ENCODE peak calls at places on chromosome 16, in seven cellular contexts. N, I, B, L, S, F and E are unnamed samples.

GRCh38 chr16:84599528-84600202 is 18.2 kb downstream of the COTL1 start:
- DNase-seq in N (peak; percentile 46), I (peak; percentile 37), B (no peak), L (peak; percentile 71), S (peak; percentile 75), F (no peak), E (no peak)

GRCh38 chr16:88570691-88571092 is 489 bp downstream of the ZC3H18 start:
- DNase-seq in N (no peak), I (no peak), B (no peak), L (peak; percentile 46), S (peak; percentile 25), F (peak; percentile 17), E (no peak)

GRCh38 chr16:84277244-84277823 is 17.3 kb upstream of the WFDC1 start:
- DNase-seq in N (peak; percentile 59), I (peak; percentile 35), B (peak; percentile 68), L (peak; percentile 68), S (peak; percentile 64), F (peak; percentile 25), E (no peak)

GRCh38 chr16:48326937-48327336 is 58.3 kb downstream of the SIAH1 start:
- DNase-seq in N (no peak), I (no peak), B (no peak), L (no peak), S (no peak), F (no peak), E (no peak)

GRCh38 chr16:57392694-57393093 is 11.9 kb upstream of the CCL17 start:
- DNase-seq in N (no peak), I (no peak), B (peak; percentile 26), L (no peak), S (no peak), F (no peak), E (peak; percentile 81)

GRCh38 chr16:1311212-1311737 is 1.8 kb downstream of the UBE2I start:
- DNase-seq in N (no peak), I (no peak), B (no peak), L (no peak), S (no peak), F (no peak), E (no peak)

GRCh38 chr16:1464196-1464893 is 10.5 kb downstream of the CLCN7 start:
- DNase-seq in N (no peak), I (no peak), B (no peak), L (no peak), S (no peak), F (no peak), E (no peak)

GRCh38 chr16:66045626-66046025 is 320.9 kb upstream of the CDH5 start:
- DNase-seq in N (no peak), I (no peak), B (no peak), L (no peak), S (no peak), F (no peak), E (no peak)

GRCh38 chr16:49643429-49644142 is 212.3 kb downstream of the ZNF423 start:
- DNase-seq in N (no peak), I (no peak), B (no peak), L (no peak), S (no peak), F (no peak), E (no peak)

GRCh38 chr16:64122177-64122576 is 999.7 kb downstream of the CDH11 start:
- DNase-seq in N (no peak), I (no peak), B (peak; percentile 64), L (no peak), S (no peak), F (no peak), E (no peak)

GRCh38 chr16:11306997-11307638 is 26.0 kb upstream of the PRM1 start:
- DNase-seq in N (no peak), I (no peak), B (no peak), L (no peak), S (peak; percentile 76), F (no peak), E (no peak)

GRCh38 chr16:4613636-4614570 is 785 bp downstream of the UBALD1 start:
- DNase-seq in N (peak; percentile 36), I (peak; percentile 39), B (peak; percentile 20), L (peak; percentile 50), S (no peak), F (no peak), E (no peak)

GRCh38 chr16:10616395-10616743 is 36.0 kb upstream of the EMP2 start:
- DNase-seq in N (no peak), I (no peak), B (no peak), L (no peak), S (no peak), F (no peak), E (no peak)

GRCh38 chr16:18059577-18059976 is 277.0 kb downstream of the NPIPA8 start:
- DNase-seq in N (no peak), I (no peak), B (no peak), L (no peak), S (no peak), F (no peak), E (no peak)

GRCh38 chr16:87955302-87956168 is 4.3 kb downstream of the BANP start:
- DNase-seq in N (no peak), I (no peak), B (no peak), L (no peak), S (no peak), F (no peak), E (no peak)

GRCh38 chr16:55264949-55265348 is 59.1 kb upstream of the IRX6 start:
- DNase-seq in N (no peak), I (no peak), B (no peak), L (no peak), S (no peak), F (no peak), E (no peak)

GRCh38 chr16:56189990-56190902 is 1.0 kb upstream of the GNAO1 start:
- DNase-seq in N (no peak), I (peak; percentile 22), B (no peak), L (peak; percentile 37), S (no peak), F (no peak), E (no peak)

GRCh38 chr16:24255446-24256352 is at the start of gene CACNG3:
- DNase-seq in N (peak; percentile 10), I (no peak), B (no peak), L (peak; percentile 29), S (peak; percentile 38), F (peak; percentile 77), E (no peak)

GRCh38 chr16:57146735-57147134 is 39.1 kb downstream of the PSME3IP1 start:
- DNase-seq in N (peak; percentile 46), I (no peak), B (peak; percentile 33), L (no peak), S (peak; percentile 18), F (no peak), E (no peak)

GRCh38 chr16:67260426-67261063 is 11.8 kb downstream of the SLC9A5 start:
- DNase-seq in N (peak; percentile 61), I (no peak), B (peak; percentile 52), L (no peak), S (peak; percentile 56), F (peak; percentile 74), E (no peak)
- TF ChIP-seq CTCF in N (peak; percentile 58), I (peak; percentile 17), B (peak; percentile 75), L (peak; percentile 41), S (peak; percentile 53), F (peak; percentile 76), E (peak; percentile 50)

DNA sequence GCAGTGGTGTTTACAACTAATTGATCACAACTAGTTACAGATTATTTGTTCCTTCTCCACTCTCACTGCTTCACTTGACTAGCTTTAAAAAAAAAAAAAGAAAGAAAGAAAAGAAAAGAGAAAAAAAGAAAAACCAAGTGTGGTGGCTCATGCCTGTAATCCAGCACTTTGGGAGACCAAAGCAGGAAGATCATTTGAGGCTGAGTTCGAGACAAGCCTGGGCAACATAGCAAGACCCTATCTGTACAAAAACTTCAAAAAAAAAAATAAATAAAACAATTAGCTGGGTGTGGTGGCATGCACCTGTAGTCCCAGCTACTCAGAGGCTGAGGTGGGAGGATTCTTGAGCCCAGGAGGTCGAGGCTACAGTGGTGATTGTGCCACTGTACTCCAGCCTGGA is 4.2 kb downstream of the SNTB2 start:
- DNase-seq in N (no peak), I (no peak), B (no peak), L (no peak), S (no peak), F (no peak), E (no peak)
- H3K4me1 ChIP-seq in N (peaks cover 47% of the 10 kb centered on the region), I (peaks cover 4% of the 10 kb centered on the region), B (peaks cover 36% of the 10 kb centered on the region), L (no peaks in the 10 kb centered on the region), S (peaks cover 37% of the 10 kb centered on the region), F (peaks cover 22% of the 10 kb centered on the region), E (no peaks in the 10 kb centered on the region)

GRCh38 chr16:62829615-62830014 is 793.4 kb upstream of the CDH8 start:
- DNase-seq in N (no peak), I (no peak), B (no peak), L (no peak), S (no peak), F (no peak), E (no peak)

GRCh38 chr16:62829084-62829483 is 792.8 kb upstream of the CDH8 start:
- DNase-seq in N (no peak), I (no peak), B (no peak), L (no peak), S (no peak), F (no peak), E (no peak)

GRCh38 chr16:62832214-62832613 is 796.0 kb upstream of the CDH8 start:
- DNase-seq in N (no peak), I (no peak), B (no peak), L (no peak), S (no peak), F (no peak), E (no peak)

GRCh38 chr16:62831235-62831634 is 795.0 kb upstream of the CDH8 start:
- DNase-seq in N (no peak), I (no peak), B (no peak), L (no peak), S (no peak), F (no peak), E (no peak)
- H3K4me3 ChIP-seq in N (no peak overlapping the region), I (no peak overlapping the region), B (no peak overlapping the region), L (no peak overlapping the region), S (no peak overlapping the region), F (no peak overlapping the region), E (no peak overlapping the region)

DNA sequence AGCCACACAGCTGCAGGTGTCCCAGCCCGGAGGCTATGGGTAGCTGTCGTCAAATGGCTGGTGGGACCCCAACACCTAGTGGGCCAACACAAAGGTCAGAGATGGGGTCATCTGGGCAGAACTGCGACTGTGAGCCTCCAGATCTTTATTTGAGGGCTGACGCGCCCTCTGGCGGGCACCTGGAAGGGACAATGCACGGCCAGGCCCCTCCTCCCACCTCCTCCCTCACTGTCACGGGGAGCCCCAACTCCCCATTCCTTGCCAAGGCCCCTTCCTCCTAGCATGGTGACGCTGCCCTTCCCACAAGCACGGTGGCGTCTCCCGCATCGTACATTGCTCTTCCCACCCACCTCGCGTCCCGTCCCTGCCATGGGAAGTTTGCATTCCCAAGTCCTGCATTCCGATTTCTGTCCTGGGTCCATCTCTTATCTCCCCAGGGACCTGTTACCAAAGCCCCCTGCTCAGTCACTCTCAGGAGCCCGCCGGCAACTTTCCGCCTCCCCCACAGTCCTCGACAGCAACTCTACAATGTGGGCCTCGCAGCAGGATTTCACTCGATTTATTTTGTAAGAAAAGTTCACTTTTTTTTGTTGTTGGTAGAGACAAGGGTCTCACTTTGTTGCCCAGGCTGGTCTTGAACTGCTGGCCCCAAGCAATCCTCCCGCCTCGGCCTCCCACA is 1.0 kb downstream of the TLE7 start:
- DNase-seq in N (no peak), I (no peak), B (peak; percentile 12), L (no peak), S (no peak), F (no peak), E (no peak)
- TF ChIP-seq CTCF in N (no peak), I (no peak), B (peak; percentile 57), L (no peak), S (no peak), F (peak; percentile 37), E (no peak)